ENCODE peak calls at places on chromosomes 7 and 10, in seven cellular contexts. L is NCI-H1436 treated with DMSO at 0.1 percent for 48 hours, J is GM12891, F is pons, S is SK-N-SH, X is non-pigmented ciliary epithelial cell, B is AG04449. N is an unnamed sample.

GRCh38 chr7:149414745-149415390 is 46.0 kb downstream of the ZNF777 start:
- DNase-seq in L (no peak), J (no peak), F (peak; percentile 43), S (no peak), X (peak; percentile 63), B (peak; percentile 44), N (no peak)

GRCh38 chr7:44617225-44617885 is 10.9 kb downstream of the OGDH start:
- DNase-seq in L (no peak), J (no peak), F (no peak), S (no peak), X (no peak), B (no peak), N (peak; percentile 55)

GRCh38 chr7:159092701-159093121 is 52.0 kb downstream of the VIPR2 start:
- DNase-seq in L (no peak), J (no peak), F (no peak), S (no peak), X (no peak), B (no peak), N (no peak)

GRCh38 chr10:21421016-21421415 is 104.5 kb downstream of the SKIDA1 start:
- DNase-seq in L (no peak), J (no peak), F (no peak), S (no peak), X (no peak), B (no peak), N (no peak)

GRCh38 chr7:151304856-151305255 is 36.8 kb upstream of the NUB1 start:
- DNase-seq in L (no peak), J (no peak), F (no peak), S (no peak), X (no peak), B (no peak), N (no peak)

GRCh38 chr7:116145245-116145852 is 65.0 kb upstream of the TES start:
- DNase-seq in L (no peak), J (no peak), F (no peak), S (no peak), X (no peak), B (no peak), N (no peak)

GRCh38 chr10:88994034-88994433 is 3.4 kb downstream of the FAS start:
- DNase-seq in L (no peak), J (no peak), F (no peak), S (no peak), X (no peak), B (no peak), N (no peak)

GRCh38 chr7:129122751-129123516 is 21.6 kb upstream of the TSPAN33 start:
- DNase-seq in L (no peak), J (peak; percentile 50), F (peak; percentile 28), S (no peak), X (no peak), B (no peak), N (no peak)

GRCh38 chr7:121505540-121506182 is 109.6 kb upstream of the FAM3C start:
- DNase-seq in L (no peak), J (no peak), F (no peak), S (no peak), X (no peak), B (no peak), N (no peak)

GRCh38 chr7:143316492-143316891 is 581 bp downstream of the CLCN1 start:
- DNase-seq in L (no peak), J (no peak), F (no peak), S (no peak), X (no peak), B (no peak), N (no peak)

GRCh38 chr10:60434418-60435046 is 44.9 kb upstream of the ANK3 start:
- DNase-seq in L (no peak), J (no peak), F (peak; percentile 91), S (peak; percentile 61), X (no peak), B (no peak), N (no peak)

GRCh38 chr7:80134536-80135305 is at the start of gene GNAI1:
- DNase-seq in L (no peak), J (no peak), F (peak; percentile 46), S (peak; percentile 98), X (no peak), B (no peak), N (peak; percentile 67)

GRCh38 chr7:4951304-4951703 is 7.7 kb downstream of the MMD2 start:
- DNase-seq in L (no peak), J (no peak), F (no peak), S (no peak), X (no peak), B (no peak), N (no peak)

GRCh38 chr7:22393825-22394458 is 37.0 kb upstream of the RAPGEF5 start:
- DNase-seq in L (no peak), J (no peak), F (no peak), S (peak; percentile 57), X (no peak), B (no peak), N (no peak)

GRCh38 chr7:506921-507622 is 12.6 kb downstream of the PDGFA start:
- DNase-seq in L (no peak), J (no peak), F (no peak), S (no peak), X (no peak), B (no peak), N (no peak)

GRCh38 chr7:37432240-37432917 is 16.3 kb downstream of the ELMO1 start:
- DNase-seq in L (no peak), J (no peak), F (no peak), S (no peak), X (no peak), B (no peak), N (no peak)

GRCh38 chr10:77070892-77071595 is 566.6 kb downstream of the KCNMA1 start:
- DNase-seq in L (no peak), J (no peak), F (no peak), S (no peak), X (no peak), B (no peak), N (no peak)

GRCh38 chr10:19663344-19663743 is 152.9 kb upstream of the PLXDC2 start:
- DNase-seq in L (no peak), J (no peak), F (no peak), S (no peak), X (no peak), B (no peak), N (no peak)

GRCh38 chr7:107715531-107715930 is 28.4 kb upstream of the CBLL1 start:
- DNase-seq in L (no peak), J (no peak), F (no peak), S (no peak), X (no peak), B (no peak), N (peak; percentile 19)

GRCh38 chr7:112001089-112001826 is 204.9 kb downstream of the DOCK4 start:
- DNase-seq in L (no peak), J (no peak), F (peak; percentile 79), S (no peak), X (peak; percentile 76), B (peak; percentile 26), N (no peak)

GRCh38 chr10:100729877-100730738 is 15.3 kb upstream of the PAX2 start:
- DNase-seq in L (no peak), J (no peak), F (no peak), S (peak; percentile 70), X (no peak), B (no peak), N (no peak)